ENCODE peak calls at places on chromosomes 6 and 20, in seven cellular contexts. C, D, T, K, S, H and Y are unnamed samples.

GRCh38 chr6:24344981-24345380 is 12.9 kb downstream of the DCDC2 start:
- DNase-seq in C (no peak), D (no peak), T (no peak), K (no peak), S (no peak), H (no peak), Y (no peak)

GRCh38 chr6:79461205-79461604 is 76.0 kb downstream of the LCA5 start:
- DNase-seq in C (no peak), D (no peak), T (no peak), K (no peak), S (no peak), H (no peak), Y (no peak)

GRCh38 chr6:159501558-159501957 is 191.5 kb downstream of the SOD2 start:
- DNase-seq in C (no peak), D (no peak), T (no peak), K (no peak), S (no peak), H (no peak), Y (no peak)

GRCh38 chr20:5364997-5365597 is 48.3 kb upstream of the PROKR2 start:
- DNase-seq in C (no peak), D (no peak), T (no peak), K (no peak), S (no peak), H (peak; percentile 1), Y (no peak)

GRCh38 chr6:148295261-148295887 is 47.3 kb upstream of the SASH1 start:
- DNase-seq in C (no peak), D (no peak), T (no peak), K (no peak), S (no peak), H (no peak), Y (no peak)

GRCh38 chr6:37838209-37838921 is 18.8 kb downstream of the ZFAND3 start:
- DNase-seq in C (no peak), D (no peak), T (no peak), K (no peak), S (no peak), H (no peak), Y (no peak)

GRCh38 chr6:169213814-169214520 is 39.7 kb downstream of the THBS2 start:
- DNase-seq in C (no peak), D (no peak), T (no peak), K (no peak), S (no peak), H (no peak), Y (no peak)

GRCh38 chr20:22984611-22985010 is 50.5 kb upstream of the SSTR4 start:
- DNase-seq in C (peak; percentile 73), D (no peak), T (no peak), K (no peak), S (no peak), H (no peak), Y (no peak)

GRCh38 chr6:98601697-98602096 is 232.7 kb upstream of the POU3F2 start:
- DNase-seq in C (no peak), D (no peak), T (no peak), K (no peak), S (no peak), H (no peak), Y (no peak)

GRCh38 chr20:23048283-23049200 is 930 bp downstream of the THBD start:
- DNase-seq in C (peak; percentile 98), D (no peak), T (peak; percentile 70), K (peak; percentile 69), S (no peak), H (no peak), Y (no peak)

GRCh38 chr6:107383705-107384104 is 75.7 kb downstream of the PDSS2 start:
- DNase-seq in C (no peak), D (no peak), T (no peak), K (no peak), S (no peak), H (no peak), Y (no peak)

GRCh38 chr6:49826743-49827406 is 39.5 kb downstream of the CRISP1 start:
- DNase-seq in C (no peak), D (no peak), T (no peak), K (no peak), S (no peak), H (no peak), Y (no peak)

GRCh38 chr20:56788671-56789610 is 159.8 kb downstream of the TFAP2C start:
- DNase-seq in C (no peak), D (no peak), T (no peak), K (no peak), S (no peak), H (no peak), Y (no peak)

GRCh38 chr20:63782051-63782471 is 42.5 kb downstream of the SLC2A4RG start:
- DNase-seq in C (peak; percentile 45), D (peak; percentile 17), T (no peak), K (no peak), S (peak; percentile 32), H (no peak), Y (no peak)

GRCh38 chr6:85672050-85672449 is 29.4 kb upstream of the SYNCRIP start:
- DNase-seq in C (no peak), D (no peak), T (no peak), K (no peak), S (no peak), H (no peak), Y (no peak)

GRCh38 chr6:125747589-125748533 is 1.6 kb upstream of the HEY2 start:
- DNase-seq in C (peak; percentile 88), D (no peak), T (peak; percentile 38), K (no peak), S (peak; percentile 13), H (no peak), Y (no peak)

GRCh38 chr6:13384966-13385365 is 56.6 kb upstream of the TBC1D7 start:
- DNase-seq in C (no peak), D (no peak), T (no peak), K (no peak), S (no peak), H (no peak), Y (no peak)

GRCh38 chr6:28544211-28544610 is 18.5 kb downstream of the GPX5 start:
- DNase-seq in C (no peak), D (no peak), T (no peak), K (no peak), S (no peak), H (no peak), Y (no peak)

GRCh38 chr6:13407368-13407708 is 79.0 kb upstream of the TBC1D7 start:
- DNase-seq in C (no peak), D (no peak), T (no peak), K (peak; percentile 38), S (no peak), H (no peak), Y (no peak)

GRCh38 chr20:44467289-44467883 is 8.3 kb upstream of the TTPAL start:
- DNase-seq in C (no peak), D (no peak), T (peak; percentile 41), K (no peak), S (no peak), H (no peak), Y (no peak)

GRCh38 chr20:56249244-56249955 is 868 bp downstream of the MC3R start:
- DNase-seq in C (peak; percentile 67), D (no peak), T (no peak), K (no peak), S (no peak), H (no peak), Y (no peak)

GRCh38 chr6:26327450-26328264 is 37.3 kb upstream of the BTN3A2 start:
- DNase-seq in C (no peak), D (no peak), T (no peak), K (no peak), S (no peak), H (no peak), Y (no peak)

GRCh38 chr20:57079016-57080005 is 187.1 kb downstream of the BMP7 start:
- DNase-seq in C (no peak), D (no peak), T (no peak), K (no peak), S (no peak), H (no peak), Y (no peak)

GRCh38 chr6:21958428-21958827 is 338.4 kb downstream of the PRL start:
- DNase-seq in C (no peak), D (no peak), T (no peak), K (no peak), S (no peak), H (no peak), Y (no peak)

GRCh38 chr20:103456-103855 is 16.0 kb downstream of the DEFB125 start:
- DNase-seq in C (no peak), D (no peak), T (no peak), K (no peak), S (no peak), H (no peak), Y (no peak)

GRCh38 chr20:52246366-52246765 is 54.8 kb upstream of the ZFP64 start:
- DNase-seq in C (no peak), D (no peak), T (no peak), K (no peak), S (no peak), H (no peak), Y (no peak)

GRCh38 chr20:36158160-36158741 is 3.7 kb downstream of the EPB41L1 start:
- DNase-seq in C (peak; percentile 1), D (no peak), T (no peak), K (no peak), S (no peak), H (no peak), Y (no peak)

GRCh38 chr6:45187841-45188240 is 140.3 kb upstream of the RUNX2 start:
- DNase-seq in C (no peak), D (no peak), T (no peak), K (no peak), S (no peak), H (no peak), Y (no peak)

GRCh38 chr20:22502731-22503191 is 81.6 kb downstream of the FOXA2 start:
- DNase-seq in C (no peak), D (no peak), T (no peak), K (no peak), S (no peak), H (no peak), Y (no peak)

GRCh38 chr6:47772359-47772758 is 9.5 kb upstream of the OPN5 start:
- DNase-seq in C (no peak), D (no peak), T (no peak), K (no peak), S (no peak), H (no peak), Y (no peak)

GRCh38 chr6:159981171-159981571 is 12.3 kb downstream of the IGF2R start:
- DNase-seq in C (no peak), D (no peak), T (no peak), K (no peak), S (no peak), H (no peak), Y (no peak)

GRCh38 chr6:28765978-28766351 is 157.8 kb downstream of the TRIM27 start:
- DNase-seq in C (no peak), D (no peak), T (no peak), K (no peak), S (no peak), H (no peak), Y (no peak)

GRCh38 chr20:9663423-9663822 is 149.0 kb downstream of the LAMP5 start:
- DNase-seq in C (no peak), D (no peak), T (no peak), K (no peak), S (no peak), H (no peak), Y (no peak)

GRCh38 chr6:7784706-7785105 is 58.8 kb downstream of the BMP6 start:
- DNase-seq in C (no peak), D (no peak), T (no peak), K (no peak), S (no peak), H (no peak), Y (no peak)